ENCODE peak calls at places on chromosomes 12 and 14, in four cellular contexts. Q, Y, F and R are unnamed samples. For H3K4me1, the result is how much of the 10 kb centered on the place peaks cover.

GRCh38 chr12:50988051-50988450 is 35.7 kb downstream of the HIGD1C start:
- DNase-seq in Q (no peak), Y (no peak), F (peak), R (no peak)

GRCh38 chr14:64971890-64972785 is at the start of gene RAB15:
- DNase-seq in Q (peak), Y (peak), F (peak), R (no peak)

GRCh38 chr14:104927901-104928300 is 3.2 kb downstream of the PLD4 start:
- DNase-seq in Q (peak), Y (no peak), F (no peak), R (no peak)

GRCh38 chr12:115542656-115543055 is 734.8 kb downstream of the MED13L start:
- DNase-seq in Q (no peak), Y (peak), F (no peak), R (no peak)

GRCh38 chr12:53065975-53066593 is 13.1 kb downstream of the SPRYD3 start:
- DNase-seq in Q (peak), Y (peak), F (peak), R (no peak)

GRCh38 chr14:106210650-106211049 is 684.3 kb downstream of the TMEM121 start:
- DNase-seq in Q (no peak), Y (no peak), F (no peak), R (no peak)

GRCh38 chr14:88835661-88836060 is 11.2 kb downstream of the TTC8 start:
- DNase-seq in Q (no peak), Y (no peak), F (peak), R (no peak)

GRCh38 chr12:105229446-105229845 is 6.5 kb downstream of the APPL2 start:
- DNase-seq in Q (no peak), Y (no peak), F (no peak), R (no peak)

GRCh38 chr14:35390577-35391387 is 13.8 kb downstream of the NFKBIA start:
- DNase-seq in Q (peak), Y (no peak), F (peak), R (no peak)

GRCh38 chr14:87131879-87132278 is 861.1 kb downstream of the GALC start:
- DNase-seq in Q (no peak), Y (no peak), F (peak), R (no peak)

GRCh38 chr12:53258541-53259539 is 9.3 kb upstream of the ESPL1 start:
- DNase-seq in Q (peak), Y (no peak), F (no peak), R (no peak)

DNA sequence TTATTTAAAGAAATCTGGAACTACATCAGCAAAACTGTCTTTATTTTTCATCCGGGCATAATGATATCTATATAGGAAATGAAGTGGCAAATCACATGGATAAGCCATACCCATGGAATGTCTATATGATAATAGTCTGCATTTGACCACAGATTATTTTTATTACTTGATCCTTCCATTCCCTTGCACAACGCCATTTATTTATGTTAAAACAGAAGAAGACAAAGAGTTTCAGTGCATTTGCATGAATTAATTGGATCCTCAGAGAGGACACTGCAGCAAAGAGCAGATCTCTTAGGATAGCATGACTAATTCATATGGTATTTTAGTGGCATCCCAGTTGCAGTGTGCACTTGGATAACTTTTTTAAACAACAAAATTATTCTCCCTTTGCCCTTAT is 345.0 kb downstream of the CCDC91 start:
- DNase-seq in Q (no peak), Y (no peak), F (peak), R (no peak)
- H3K27ac ChIP-seq in Q (no peak), Y (no peak), F (no peak), R (no peak)

DNA sequence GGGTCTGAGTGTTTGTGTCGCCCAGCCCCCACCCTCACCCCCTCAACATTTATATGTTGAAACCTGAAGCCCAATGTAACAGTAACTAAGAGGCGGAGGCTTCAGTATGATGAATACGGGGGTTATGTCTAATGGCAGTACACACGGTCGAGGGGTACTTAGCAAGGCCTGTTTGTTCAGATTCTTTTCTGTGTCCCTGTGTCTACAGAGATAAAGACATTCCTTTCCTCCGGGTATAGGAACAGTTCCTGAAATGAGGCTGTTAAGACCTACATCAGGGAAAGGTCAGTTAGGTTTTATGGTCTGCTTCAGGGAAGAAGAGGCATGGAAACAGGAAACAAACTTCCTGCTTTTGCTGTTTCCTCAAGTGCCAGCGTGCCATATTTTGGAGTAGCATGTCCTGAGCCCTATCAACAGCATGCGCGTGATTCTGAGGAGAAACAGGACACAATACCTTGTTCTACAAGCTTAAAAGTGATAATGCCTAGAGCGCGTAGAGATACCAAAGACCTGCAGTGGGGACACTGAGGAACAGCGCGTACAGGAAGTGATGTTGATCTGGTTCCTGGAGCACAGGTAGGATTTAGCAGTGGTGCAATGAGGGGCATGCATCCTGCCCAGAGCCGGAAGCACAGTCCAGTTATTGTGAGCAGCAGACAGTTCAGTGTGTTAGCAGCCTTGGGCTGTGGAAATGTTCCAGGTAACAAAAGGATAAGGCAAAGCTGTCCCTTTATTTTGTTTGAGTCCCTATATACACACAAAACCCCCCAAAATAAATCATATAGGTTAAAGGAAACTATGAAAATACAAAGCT is 47.2 kb downstream of the FGD4 start:
- DNase-seq in Q (no peak), Y (no peak), F (no peak), R (no peak)
- H3K4me1 ChIP-seq in Q (under half), Y (half or more), F (under half), R (under half)

GRCh38 chr12:11593013-11593412 is 56.5 kb upstream of the ETV6 start:
- DNase-seq in Q (no peak), Y (no peak), F (no peak), R (no peak)
- H3K27ac ChIP-seq in Q (no peak), Y (no peak), F (no peak), R (no peak)

GRCh38 chr12:6468283-6468575 is 2.2 kb downstream of the VAMP1 start:
- DNase-seq in Q (no peak), Y (no peak), F (peak), R (no peak)
- H3K4me1 ChIP-seq in Q (under half), Y (under half), F (under half), R (under half)

GRCh38 chr12:69324797-69325466 is 23.2 kb upstream of the LYZ start:
- DNase-seq in Q (no peak), Y (no peak), F (no peak), R (no peak)
- H3K27ac ChIP-seq in Q (no peak), Y (no peak), F (no peak), R (no peak)